ENCODE peak calls at places on chromosomes 4 and X, in six cellular contexts. One of them, this sample, is unnamed.

GRCh38 chr4:54475546-54475945 is 182.2 kb upstream of the KIT start:
- DNase-seq in D341Med: no peak
- DNase-seq in sigmoid colon: no peak
- DNase-seq in activated T-helper 1 cell treated with anti-CD3 and anti-CD28 coated beads, Interleukin-2, amount 50 U/mL, for 16 hours: no peak
- DNase-seq in WERI-Rb-1: no peak
- DNase-seq in activated B cell treated with CpG ODN at 0.5 μM for 24 hours: no peak
- DNase-seq in this sample: no peak

GRCh38 chrX:69615323-69615722 is 590 bp upstream of the EDA start:
- DNase-seq in activated T-helper 1 cell treated with anti-CD3 and anti-CD28 coated beads, Interleukin-2, amount 50 U/mL, for 16 hours: no peak
- DNase-seq in activated B cell treated with CpG ODN at 0.5 μM for 24 hours: no peak
- DNase-seq in WERI-Rb-1: no peak
- DNase-seq in D341Med: no peak
- DNase-seq in sigmoid colon: no peak
- DNase-seq in this sample: no peak

GRCh38 chrX:50903387-50904027 is 7.0 kb upstream of the BMP15 start:
- DNase-seq in sigmoid colon: no peak
- DNase-seq in activated B cell treated with CpG ODN at 0.5 μM for 24 hours: no peak
- DNase-seq in WERI-Rb-1: peak
- DNase-seq in D341Med: peak
- DNase-seq in activated T-helper 1 cell treated with anti-CD3 and anti-CD28 coated beads, Interleukin-2, amount 50 U/mL, for 16 hours: no peak
- DNase-seq in this sample: peak

GRCh38 chr4:153113061-153113837 is 91.0 kb upstream of the TRIM2 start:
- DNase-seq in activated T-helper 1 cell treated with anti-CD3 and anti-CD28 coated beads, Interleukin-2, amount 50 U/mL, for 16 hours: no peak
- DNase-seq in sigmoid colon: no peak
- DNase-seq in D341Med: no peak
- DNase-seq in activated B cell treated with CpG ODN at 0.5 μM for 24 hours: no peak
- DNase-seq in WERI-Rb-1: no peak
- DNase-seq in this sample: no peak

GRCh38 chr4:183499389-183499788 is 5.5 kb upstream of the ING2 start:
- DNase-seq in activated T-helper 1 cell treated with anti-CD3 and anti-CD28 coated beads, Interleukin-2, amount 50 U/mL, for 16 hours: no peak
- DNase-seq in activated B cell treated with CpG ODN at 0.5 μM for 24 hours: no peak
- DNase-seq in sigmoid colon: no peak
- DNase-seq in D341Med: no peak
- DNase-seq in WERI-Rb-1: no peak
- DNase-seq in this sample: peak

GRCh38 chr4:125434136-125434535 is 119.4 kb downstream of the FAT4 start:
- DNase-seq in WERI-Rb-1: no peak
- DNase-seq in activated T-helper 1 cell treated with anti-CD3 and anti-CD28 coated beads, Interleukin-2, amount 50 U/mL, for 16 hours: no peak
- DNase-seq in activated B cell treated with CpG ODN at 0.5 μM for 24 hours: no peak
- DNase-seq in D341Med: no peak
- DNase-seq in sigmoid colon: no peak
- DNase-seq in this sample: no peak

GRCh38 chrX:16185725-16186136 is 18.4 kb downstream of the MAGEB17 start:
- DNase-seq in D341Med: no peak
- DNase-seq in sigmoid colon: no peak
- DNase-seq in activated T-helper 1 cell treated with anti-CD3 and anti-CD28 coated beads, Interleukin-2, amount 50 U/mL, for 16 hours: no peak
- DNase-seq in WERI-Rb-1: no peak
- DNase-seq in activated B cell treated with CpG ODN at 0.5 μM for 24 hours: no peak
- DNase-seq in this sample: no peak

GRCh38 chr4:5845035-5845905 is 47.6 kb downstream of the CRMP1 start:
- DNase-seq in activated T-helper 1 cell treated with anti-CD3 and anti-CD28 coated beads, Interleukin-2, amount 50 U/mL, for 16 hours: no peak
- DNase-seq in activated B cell treated with CpG ODN at 0.5 μM for 24 hours: no peak
- DNase-seq in WERI-Rb-1: no peak
- DNase-seq in D341Med: no peak
- DNase-seq in sigmoid colon: no peak
- DNase-seq in this sample: no peak

GRCh38 chr4:47145630-47146029 is 114.3 kb downstream of the GABRB1 start:
- DNase-seq in activated B cell treated with CpG ODN at 0.5 μM for 24 hours: no peak
- DNase-seq in sigmoid colon: no peak
- DNase-seq in WERI-Rb-1: no peak
- DNase-seq in activated T-helper 1 cell treated with anti-CD3 and anti-CD28 coated beads, Interleukin-2, amount 50 U/mL, for 16 hours: no peak
- DNase-seq in D341Med: no peak
- DNase-seq in this sample: no peak

GRCh38 chrX:40112996-40113395 is 15.2 kb upstream of the BCOR start:
- DNase-seq in sigmoid colon: no peak
- DNase-seq in WERI-Rb-1: no peak
- DNase-seq in activated T-helper 1 cell treated with anti-CD3 and anti-CD28 coated beads, Interleukin-2, amount 50 U/mL, for 16 hours: no peak
- DNase-seq in D341Med: no peak
- DNase-seq in activated B cell treated with CpG ODN at 0.5 μM for 24 hours: no peak
- DNase-seq in this sample: no peak

GRCh38 chrX:22740836-22741235 is 258.9 kb upstream of the DDX53 start:
- DNase-seq in activated B cell treated with CpG ODN at 0.5 μM for 24 hours: no peak
- DNase-seq in activated T-helper 1 cell treated with anti-CD3 and anti-CD28 coated beads, Interleukin-2, amount 50 U/mL, for 16 hours: no peak
- DNase-seq in sigmoid colon: no peak
- DNase-seq in D341Med: no peak
- DNase-seq in WERI-Rb-1: no peak
- DNase-seq in this sample: no peak

This sample was measured in RPMI8226.